ENCODE peak calls at places on chromosomes 13 and 19, in six cellular contexts. J is transverse colon, F is ascending aorta, L is body of pancreas, G is PC-9, N is neural progenitor cell. O is an unnamed sample. For H3K4me1, the result is how much of the 10 kb centered on the place peaks cover.

GRCh38 chr19:39296055-39296645 is at the start of gene IFNL1:
- DNase-seq in J (no peak), F (peak), L (no peak), G (peak), N (no peak), O (peak)

GRCh38 chr13:79987323-79987722 is 353.6 kb downstream of the SPRY2 start:
- DNase-seq in J (no peak), F (no peak), L (no peak), G (no peak), N (no peak), O (no peak)

GRCh38 chr13:29535663-29536655 is 59.5 kb downstream of the SLC7A1 start:
- DNase-seq in J (no peak), F (peak), L (no peak), G (no peak), N (no peak), O (no peak)

GRCh38 chr13:43686557-43686956 is 100.2 kb downstream of the ENOX1 start:
- DNase-seq in J (no peak), F (no peak), L (peak), G (peak), N (no peak), O (no peak)

GRCh38 chr13:113355621-113356020 is 8.3 kb downstream of the GRTP1 start:
- DNase-seq in J (no peak), F (no peak), L (no peak), G (no peak), N (no peak), O (peak)

GRCh38 chr19:39499082-39499642 is 415 bp downstream of the DLL3 start:
- DNase-seq in J (no peak), F (no peak), L (no peak), G (no peak), N (peak), O (no peak)

GRCh38 chr19:41223431-41224234 is 4.6 kb downstream of the AXL start:
- DNase-seq in J (no peak), F (peak), L (peak), G (peak), N (peak), O (no peak)

GRCh38 chr19:1860821-1861598 is 2.4 kb downstream of the KLF16 start:
- DNase-seq in J (no peak), F (no peak), L (no peak), G (no peak), N (no peak), O (no peak)

GRCh38 chr13:39415003-39415402 is 188.0 kb downstream of the LHFPL6 start:
- DNase-seq in J (no peak), F (no peak), L (peak), G (no peak), N (no peak), O (no peak)

GRCh38 chr19:8569066-8569761 is 8.0 kb downstream of the MYO1F start:
- DNase-seq in J (peak), F (peak), L (peak), G (peak), N (no peak), O (peak)

GRCh38 chr13:98473792-98474153 is 103.1 kb downstream of the STK24 start:
- DNase-seq in J (no peak), F (no peak), L (no peak), G (no peak), N (no peak), O (no peak)
- H3K27ac ChIP-seq in J (no peak), F (no peak), L (peak), G (peak), N (no peak), O (no peak)

DNA sequence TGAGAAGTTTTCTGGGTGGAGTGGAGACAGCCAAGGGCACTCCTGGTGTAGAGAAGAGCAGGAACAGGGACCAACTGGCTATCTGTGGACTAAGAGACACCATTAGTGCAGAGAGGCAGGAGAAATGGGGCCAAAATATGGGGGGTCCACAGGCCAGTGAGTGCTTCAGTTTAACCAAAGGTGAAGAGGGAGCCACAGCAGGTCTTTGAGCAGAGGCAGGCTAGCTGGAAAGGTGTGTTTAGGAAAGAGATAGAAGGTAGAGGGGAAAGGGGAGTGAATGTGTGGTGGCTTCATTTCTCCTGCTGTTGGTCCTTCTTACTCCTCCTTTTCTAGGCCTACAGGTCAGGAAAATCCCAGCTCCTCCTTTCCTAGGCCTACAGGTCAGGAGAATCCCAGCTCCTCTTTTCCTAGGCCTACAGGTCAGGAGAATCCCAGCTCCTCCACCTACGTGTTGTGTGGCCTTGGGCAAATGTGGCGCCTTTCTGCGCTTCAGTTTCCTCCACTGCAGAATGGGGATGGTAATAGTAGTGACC is 1.5 kb downstream of the TMEM238 start:
- DNase-seq in J (no peak), F (no peak), L (no peak), G (no peak), N (no peak), O (no peak)
- H3K4me3 ChIP-seq in J (no peak), F (no peak), L (no peak), G (peak), N (no peak), O (no peak)

DNA sequence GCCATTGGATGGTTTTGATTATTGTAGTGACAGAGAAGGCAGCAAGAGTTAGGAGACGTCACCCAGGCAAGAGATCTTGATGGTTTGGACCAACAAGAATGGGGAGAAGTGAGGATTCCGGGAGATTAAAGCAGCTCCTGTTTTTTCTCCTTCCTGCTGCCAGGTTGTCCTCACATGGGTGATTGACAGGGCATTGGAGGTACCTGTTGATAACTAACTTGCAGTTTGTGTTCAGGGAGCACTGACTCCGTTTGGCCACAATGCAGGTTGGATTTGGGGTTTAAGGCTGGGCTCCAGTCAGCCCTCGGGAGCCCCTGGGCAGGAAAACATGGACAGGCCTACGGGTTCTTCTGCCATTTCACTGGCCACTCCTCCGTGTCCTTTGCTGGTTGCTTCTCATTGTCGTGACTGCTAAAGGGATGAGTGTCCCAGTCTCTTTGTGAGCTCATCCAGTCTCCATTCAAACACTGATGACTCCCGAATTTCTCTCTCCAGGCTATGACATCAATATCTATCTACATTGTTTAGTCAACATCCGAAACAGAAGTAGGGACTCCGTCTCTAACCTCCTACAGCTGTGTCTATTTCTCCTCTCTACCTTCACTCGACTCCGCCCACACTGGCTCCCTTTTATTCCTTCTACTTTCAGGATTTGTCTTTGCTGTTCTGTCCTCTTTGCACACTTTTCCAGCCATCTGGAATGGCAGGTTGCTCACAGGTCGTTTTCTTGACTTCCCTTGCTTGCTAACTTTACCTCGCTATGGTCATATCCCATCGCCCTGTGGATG is 1.3 kb upstream of the PTOV1 start:
- DNase-seq in J (no peak), F (no peak), L (no peak), G (no peak), N (no peak), O (no peak)
- H3K4me1 ChIP-seq in J (under half), F (under half), L (under half), G (under half), N (under half), O (under half)

GRCh38 chr19:49874503-49875157 is 2.5 kb downstream of the AKT1S1 start:
- DNase-seq in J (no peak), F (no peak), L (no peak), G (no peak), N (no peak), O (no peak)
- H3K27ac ChIP-seq in J (no peak), F (peak), L (no peak), G (no peak), N (no peak), O (no peak)

O was measured in lower lobe of right lung.